ENCODE peak calls at places on chromosomes 7 and 10, in five cellular contexts. I, D, G, E and K are unnamed samples.

GRCh38 chr10:19815478-19816419 is 483 bp upstream of the PLXDC2 start:
- DNase-seq in I (peak; percentile 2), D (no peak), G (peak; percentile 88), E (peak; percentile 86), K (no peak)

GRCh38 chr7:155751409-155751808 is 60.9 kb downstream of the SHH start:
- DNase-seq in I (no peak), D (no peak), G (no peak), E (no peak), K (no peak)

GRCh38 chr7:105769951-105770628 is 106.3 kb downstream of the ATXN7L1 start:
- DNase-seq in I (no peak), D (no peak), G (no peak), E (no peak), K (no peak)

GRCh38 chr10:119726291-119727261 is 726 bp downstream of the INPP5F start:
- DNase-seq in I (peak; percentile 25), D (no peak), G (no peak), E (peak; percentile 36), K (no peak)

GRCh38 chr10:80131499-80131901 is 1.0 kb upstream of the PLAC9 start:
- DNase-seq in I (no peak), D (no peak), G (peak; percentile 43), E (no peak), K (no peak)

GRCh38 chr10:112778579-112778978 is 171.5 kb upstream of the TCF7L2 start:
- DNase-seq in I (no peak), D (no peak), G (no peak), E (no peak), K (no peak)

GRCh38 chr10:25059990-25060389 is 43.6 kb downstream of the THNSL1 start:
- DNase-seq in I (no peak), D (no peak), G (no peak), E (peak; percentile 18), K (no peak)

GRCh38 chr7:15780271-15780670 is 93.8 kb upstream of the MEOX2 start:
- DNase-seq in I (no peak), D (no peak), G (no peak), E (no peak), K (no peak)

GRCh38 chr7:94195813-94196212 is 191.7 kb upstream of the BET1 start:
- DNase-seq in I (no peak), D (no peak), G (no peak), E (no peak), K (no peak)

GRCh38 chr10:132844069-132844809 is 58.3 kb upstream of the NKX6-2 start:
- DNase-seq in I (no peak), D (no peak), G (peak; percentile 71), E (no peak), K (no peak)

GRCh38 chr7:38463277-38464224 is 167.6 kb downstream of the AMPH start:
- DNase-seq in I (peak; percentile 83), D (peak; percentile 62), G (no peak), E (no peak), K (peak; percentile 37)

GRCh38 chr10:94012834-94013830 is 19.4 kb downstream of the PLCE1 start:
- DNase-seq in I (no peak), D (no peak), G (no peak), E (no peak), K (no peak)

GRCh38 chr10:78910886-78911285 is 157.9 kb upstream of the ZMIZ1 start:
- DNase-seq in I (no peak), D (no peak), G (no peak), E (no peak), K (no peak)

GRCh38 chr7:158828343-158829020 is 827 bp downstream of the ESYT2 start:
- DNase-seq in I (peak; percentile 34), D (peak; percentile 26), G (no peak), E (peak; percentile 58), K (peak; percentile 12)

GRCh38 chr7:46256870-46257528 is 335.9 kb upstream of the IGFBP3 start:
- DNase-seq in I (no peak), D (no peak), G (no peak), E (no peak), K (no peak)